ENCODE peak calls at places on chromosomes 6 and 20, in five cellular contexts. One of them, this sample, is unnamed.

GRCh38 chr6:130222775-130223174 is at the start of gene SAMD3:
- DNase-seq in GM12892: no peak
- DNase-seq in IMR-90: no peak
- DNase-seq in uterus: no peak
- DNase-seq in breast epithelium: no peak
- DNase-seq in this sample: no peak

GRCh38 chr6:105985816-105986632 is 100.1 kb upstream of the PRDM1 start:
- DNase-seq in IMR-90: no peak
- DNase-seq in breast epithelium: no peak
- DNase-seq in uterus: no peak
- DNase-seq in GM12892: no peak
- DNase-seq in this sample: no peak

GRCh38 chr20:13929836-13930235 is 60.6 kb downstream of the SEL1L2 start:
- DNase-seq in GM12892: no peak
- DNase-seq in breast epithelium: no peak
- DNase-seq in uterus: no peak
- DNase-seq in IMR-90: no peak
- DNase-seq in this sample: no peak

GRCh38 chr20:33663161-33664084 is 1.3 kb downstream of the C20orf144 start:
- DNase-seq in uterus: peak; percentile 70
- DNase-seq in breast epithelium: peak; percentile 69
- DNase-seq in GM12892: peak; percentile 93
- DNase-seq in IMR-90: peak; percentile 60
- DNase-seq in this sample: peak; percentile 97

GRCh38 chr6:44898296-44898930 is 429.7 kb upstream of the RUNX2 start:
- DNase-seq in breast epithelium: no peak
- DNase-seq in GM12892: no peak
- DNase-seq in uterus: no peak
- DNase-seq in IMR-90: peak; percentile 64
- DNase-seq in this sample: no peak

GRCh38 chr6:36938536-36938935 is 16.0 kb upstream of the PI16 start:
- DNase-seq in uterus: no peak
- DNase-seq in IMR-90: peak; percentile 93
- DNase-seq in GM12892: no peak
- DNase-seq in breast epithelium: no peak
- DNase-seq in this sample: peak; percentile 98

GRCh38 chr6:136403166-136403980 is 113.7 kb upstream of the BCLAF1 start:
- DNase-seq in IMR-90: peak; percentile 97
- DNase-seq in GM12892: no peak
- DNase-seq in breast epithelium: no peak
- DNase-seq in uterus: peak; percentile 56
- DNase-seq in this sample: peak; percentile 20

GRCh38 chr6:45351667-45352066 is 23.5 kb downstream of the RUNX2 start:
- DNase-seq in IMR-90: no peak
- DNase-seq in breast epithelium: no peak
- DNase-seq in uterus: no peak
- DNase-seq in GM12892: no peak
- DNase-seq in this sample: no peak

GRCh38 chr6:33856655-33857054 is 52.9 kb upstream of the MLN start:
- DNase-seq in IMR-90: no peak
- DNase-seq in breast epithelium: no peak
- DNase-seq in uterus: no peak
- DNase-seq in GM12892: no peak
- DNase-seq in this sample: no peak

GRCh38 chr20:15675151-15675550 is 898.1 kb downstream of the KIF16B start:
- DNase-seq in IMR-90: no peak
- DNase-seq in breast epithelium: no peak
- DNase-seq in uterus: no peak
- DNase-seq in GM12892: no peak
- DNase-seq in this sample: no peak

GRCh38 chr6:134293659-134294161 is 24.2 kb downstream of the SGK1 start:
- DNase-seq in uterus: no peak
- DNase-seq in GM12892: no peak
- DNase-seq in breast epithelium: no peak
- DNase-seq in IMR-90: no peak
- DNase-seq in this sample: no peak

GRCh38 chr6:134299236-134299635 is 18.7 kb downstream of the SGK1 start:
- DNase-seq in uterus: no peak
- DNase-seq in breast epithelium: no peak
- DNase-seq in GM12892: no peak
- DNase-seq in IMR-90: peak; percentile 84
- DNase-seq in this sample: no peak

GRCh38 chr6:134296762-134297161 is 21.1 kb downstream of the SGK1 start:
- DNase-seq in uterus: no peak
- DNase-seq in breast epithelium: no peak
- DNase-seq in IMR-90: no peak
- DNase-seq in GM12892: no peak
- DNase-seq in this sample: no peak

GRCh38 chr6:134291156-134291555 is 26.8 kb downstream of the SGK1 start:
- DNase-seq in GM12892: no peak
- DNase-seq in uterus: no peak
- DNase-seq in breast epithelium: no peak
- DNase-seq in IMR-90: no peak
- DNase-seq in this sample: no peak

DNA sequence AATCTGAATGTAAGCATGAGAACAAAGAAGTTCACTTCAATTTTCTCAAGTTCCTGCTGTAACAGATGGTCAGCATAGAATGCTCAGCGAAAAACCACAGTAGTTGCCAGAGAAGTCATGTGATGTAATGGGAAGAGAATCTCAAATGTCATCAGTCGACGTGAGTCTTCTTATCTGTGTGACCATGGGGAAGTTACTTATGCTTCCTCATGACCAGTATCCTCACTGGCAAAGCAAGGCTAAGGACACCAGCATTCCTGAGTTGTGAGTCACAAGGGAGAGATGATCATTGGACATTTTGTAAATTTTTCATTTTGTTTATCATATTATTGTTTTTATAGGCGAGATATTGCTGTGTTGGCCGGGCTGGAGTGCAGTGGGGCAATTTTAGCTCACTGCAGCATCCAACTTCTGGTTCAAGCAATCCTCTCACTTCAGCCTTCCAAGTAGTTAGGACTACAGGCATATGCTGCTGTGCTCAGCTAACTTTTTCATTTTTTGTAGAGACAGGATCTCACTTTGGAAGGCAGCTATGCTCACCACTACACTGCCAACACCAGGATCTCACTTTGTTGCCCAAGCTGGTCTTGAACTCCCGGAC is 21.9 kb downstream of the SGK1 start:
- DNase-seq in uterus: peak; percentile 18
- DNase-seq in breast epithelium: no peak
- DNase-seq in IMR-90: peak; percentile 100
- DNase-seq in GM12892: no peak
- DNase-seq in this sample: peak; percentile 51
- TF ChIP-seq POLR2A in uterus: no peak
- TF ChIP-seq POLR2A in breast epithelium: no peak
- TF ChIP-seq POLR2A in IMR-90: peak; percentile 40
- TF ChIP-seq POLR2A in GM12892: no peak
- TF ChIP-seq POLR2A in this sample: no peak

DNA sequence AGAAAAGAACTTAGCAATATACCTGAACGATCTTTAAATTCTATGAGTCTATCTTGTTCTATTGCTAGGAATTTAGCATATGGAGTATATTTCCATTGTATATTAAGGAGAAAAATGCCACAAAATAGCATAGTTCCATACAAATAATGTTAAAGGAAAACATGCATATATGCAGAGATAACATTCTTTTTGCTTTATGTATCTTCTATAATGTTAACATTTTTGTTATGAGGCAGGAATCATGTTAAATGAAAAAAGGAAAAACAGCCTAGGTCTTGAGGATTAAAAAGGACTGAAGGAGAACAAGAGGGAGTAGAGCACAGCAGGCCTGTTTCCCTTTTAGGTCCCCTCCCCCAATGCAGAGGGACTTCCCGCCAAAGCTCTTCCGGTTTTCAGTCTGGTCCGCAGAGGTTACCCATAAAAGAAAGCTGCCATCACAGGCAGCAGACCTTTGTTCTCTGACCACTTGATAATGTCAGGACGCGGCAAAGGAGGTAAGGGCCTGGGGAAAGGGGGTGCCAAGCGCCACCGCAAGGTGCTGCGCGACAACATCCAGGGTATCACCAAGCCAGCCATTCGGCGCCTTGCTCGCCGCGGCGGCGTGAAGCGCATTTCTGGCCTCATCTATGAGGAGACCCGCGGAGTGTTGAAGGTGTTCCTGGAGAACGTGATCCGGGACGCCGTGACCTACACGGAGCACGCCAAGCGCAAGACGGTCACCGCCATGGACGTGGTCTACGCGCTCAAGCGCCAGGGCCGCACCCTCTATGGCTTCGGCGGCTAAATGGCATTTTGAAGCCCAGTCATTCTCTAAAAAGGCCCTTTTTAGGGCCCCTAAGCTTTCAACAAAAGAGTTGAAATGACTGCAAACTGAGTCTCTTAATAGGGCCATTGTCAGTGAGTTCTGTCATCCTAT is 108.4 kb upstream of the PRSS16 start:
- DNase-seq in uterus: peak; percentile 36
- DNase-seq in breast epithelium: no peak
- DNase-seq in GM12892: no peak
- DNase-seq in IMR-90: peak; percentile 60
- DNase-seq in this sample: no peak
- TF ChIP-seq POLR2A in uterus: no peak
- TF ChIP-seq POLR2A in breast epithelium: no peak
- TF ChIP-seq POLR2A in GM12892: peak; percentile 96
- TF ChIP-seq POLR2A in IMR-90: no peak
- TF ChIP-seq POLR2A in this sample: no peak

DNA sequence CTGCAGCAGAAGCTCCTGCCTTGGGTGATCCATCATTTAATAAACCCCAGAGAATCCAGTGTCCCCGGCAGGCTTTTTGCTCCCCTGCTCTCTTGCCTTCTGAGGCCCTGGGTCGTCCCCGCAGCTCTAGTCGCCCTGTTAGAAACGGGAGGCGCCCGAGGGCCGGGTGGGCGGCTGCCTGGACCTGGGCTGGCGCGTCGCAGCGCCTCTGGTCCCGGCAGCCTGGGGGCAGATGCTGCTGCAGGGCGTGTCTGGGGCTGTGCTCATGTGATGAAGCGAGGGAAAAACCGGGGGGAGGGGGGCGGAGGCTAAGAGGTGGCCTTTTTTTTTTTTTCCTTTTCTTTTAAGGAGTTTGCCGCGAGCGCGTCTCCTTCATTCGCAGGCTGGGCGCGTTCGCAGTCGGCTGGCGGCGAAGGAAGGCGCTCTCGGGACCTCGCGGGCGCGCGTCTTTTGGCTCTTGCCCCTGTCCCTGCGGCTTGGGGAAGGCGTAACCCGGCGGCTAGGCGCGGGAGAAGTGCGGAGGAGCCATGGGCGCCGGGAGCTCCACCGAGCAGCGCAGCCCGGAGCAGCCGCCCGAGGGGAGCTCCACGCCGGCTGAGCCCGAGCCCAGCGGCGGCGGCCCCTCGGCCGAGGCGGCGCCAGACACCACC is 394 bp downstream of the AKAP12 start:
- DNase-seq in IMR-90: peak; percentile 64
- DNase-seq in breast epithelium: no peak
- DNase-seq in GM12892: peak; percentile 34
- DNase-seq in uterus: peak; percentile 94
- DNase-seq in this sample: peak; percentile 43
- TF ChIP-seq POLR2A in IMR-90: peak; percentile 74
- TF ChIP-seq POLR2A in breast epithelium: peak; percentile 12
- TF ChIP-seq POLR2A in GM12892: no peak
- TF ChIP-seq POLR2A in uterus: peak; percentile 33
- TF ChIP-seq POLR2A in this sample: peak; percentile 39

DNA sequence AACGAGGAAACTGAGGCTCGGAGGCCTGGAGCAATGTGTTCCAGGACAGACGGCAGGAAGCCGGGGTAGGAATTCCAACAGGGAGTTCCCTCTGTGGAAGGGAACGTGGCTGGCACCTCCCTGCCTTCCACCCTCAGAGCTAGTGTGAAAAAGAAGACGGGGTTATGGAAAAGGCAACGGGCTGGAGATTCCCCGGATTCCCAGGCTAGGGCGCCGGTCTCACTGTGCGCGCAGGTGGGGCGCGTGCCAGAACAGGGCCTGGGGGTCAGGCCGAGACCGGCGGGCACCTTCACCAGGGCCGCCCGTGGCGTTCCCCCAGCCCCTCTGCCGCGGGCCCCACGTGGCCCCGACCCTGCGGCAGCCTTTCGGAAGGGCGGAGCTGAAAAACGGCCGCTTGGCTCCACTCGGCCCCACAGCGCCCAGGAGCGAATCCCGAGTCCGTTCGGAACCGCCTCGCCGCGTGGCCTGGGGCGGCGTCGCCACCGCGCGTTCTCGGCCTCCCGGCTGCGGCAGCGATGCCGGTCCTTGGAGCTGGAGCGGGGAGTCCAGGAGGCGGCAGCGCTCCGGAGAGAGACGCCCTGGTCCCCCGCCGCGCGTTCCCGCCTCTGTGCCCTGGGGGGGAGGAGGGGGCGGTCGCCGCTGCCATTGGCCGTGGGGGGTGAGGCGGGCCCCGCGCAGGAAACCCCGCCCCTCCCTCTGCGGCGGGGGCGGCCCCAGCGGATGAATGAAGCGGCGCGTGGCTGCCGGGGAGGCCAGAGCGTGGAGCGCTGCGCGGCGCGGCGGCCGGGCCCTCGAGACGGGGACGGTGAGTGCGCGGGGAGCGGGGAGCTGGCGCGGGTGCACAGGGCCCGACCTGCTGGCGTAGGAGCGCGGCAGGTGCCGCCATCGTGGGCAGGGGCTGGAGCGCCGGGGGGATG is at the start of gene SLCO4A1:
- DNase-seq in breast epithelium: no peak
- DNase-seq in GM12892: peak; percentile 96
- DNase-seq in IMR-90: peak; percentile 44
- DNase-seq in uterus: peak; percentile 59
- DNase-seq in this sample: peak; percentile 92
- TF ChIP-seq POLR2A in breast epithelium: no peak
- TF ChIP-seq POLR2A in GM12892: peak; percentile 91
- TF ChIP-seq POLR2A in IMR-90: peak; percentile 49
- TF ChIP-seq POLR2A in uterus: peak; percentile 74
- TF ChIP-seq POLR2A in this sample: peak; percentile 70

GRCh38 chr6:125662301-125662700 is 87.1 kb upstream of the HEY2 start:
- DNase-seq in uterus: no peak
- DNase-seq in breast epithelium: no peak
- DNase-seq in GM12892: no peak
- DNase-seq in IMR-90: no peak
- DNase-seq in this sample: no peak
- TF ChIP-seq POLR2A in uterus: no peak
- TF ChIP-seq POLR2A in breast epithelium: no peak
- TF ChIP-seq POLR2A in GM12892: no peak
- TF ChIP-seq POLR2A in IMR-90: no peak
- TF ChIP-seq POLR2A in this sample: no peak

GRCh38 chr20:63733579-63734081 is 2.8 kb upstream of the LIME1 start:
- DNase-seq in uterus: no peak
- DNase-seq in breast epithelium: no peak
- DNase-seq in IMR-90: no peak
- DNase-seq in GM12892: no peak
- DNase-seq in this sample: no peak

GRCh38 chr20:63734946-63735858 is 1.3 kb upstream of the LIME1 start:
- DNase-seq in IMR-90: no peak
- DNase-seq in breast epithelium: no peak
- DNase-seq in uterus: no peak
- DNase-seq in GM12892: no peak
- DNase-seq in this sample: no peak

GRCh38 chr20:63733117-63733516 is 3.3 kb upstream of the LIME1 start:
- DNase-seq in IMR-90: no peak
- DNase-seq in uterus: no peak
- DNase-seq in GM12892: no peak
- DNase-seq in breast epithelium: no peak
- DNase-seq in this sample: no peak

GRCh38 chr20:63735859-63736718 is at the start of gene LIME1:
- DNase-seq in uterus: peak; percentile 25
- DNase-seq in breast epithelium: no peak
- DNase-seq in GM12892: peak; percentile 68
- DNase-seq in IMR-90: no peak
- DNase-seq in this sample: no peak

GRCh38 chr20:63734111-63734945 is 2.1 kb upstream of the LIME1 start:
- DNase-seq in uterus: no peak
- DNase-seq in GM12892: no peak
- DNase-seq in IMR-90: no peak
- DNase-seq in breast epithelium: no peak
- DNase-seq in this sample: no peak
- TF ChIP-seq POLR2A in uterus: no peak
- TF ChIP-seq POLR2A in GM12892: no peak
- TF ChIP-seq POLR2A in IMR-90: no peak
- TF ChIP-seq POLR2A in breast epithelium: no peak
- TF ChIP-seq POLR2A in this sample: no peak